ENCODE peak calls at places on chromosomes 1 and 21, in five cellular contexts. N is brain microvascular endothelial cell, Y is lower lobe of right lung, L is AG10803, S is IMR-90. Q is an unnamed sample.

GRCh38 chr1:50750021-50750619 is 209.9 kb downstream of the FAF1 start:
- DNase-seq in L (peak; percentile 46), Y (no peak), N (peak; percentile 49), S (peak; percentile 36), Q (peak; percentile 63)

GRCh38 chr1:27770293-27770830 is 2.7 kb upstream of the STX12 start:
- DNase-seq in S (no peak), L (no peak), Y (no peak), N (no peak), Q (no peak)

GRCh38 chr1:155966750-155967149 is 11.6 kb downstream of the ARHGEF2 start:
- DNase-seq in N (no peak), L (no peak), Y (no peak), S (no peak), Q (no peak)

GRCh38 chr1:222463059-222463730 is 84.7 kb downstream of the HHIPL2 start:
- DNase-seq in Y (no peak), L (no peak), S (no peak), N (no peak), Q (no peak)

GRCh38 chr1:93672069-93672468 is 9.6 kb downstream of the BCAR3 start:
- DNase-seq in Y (peak; percentile 73), N (peak; percentile 85), S (peak; percentile 93), L (peak; percentile 35), Q (peak; percentile 96)

GRCh38 chr1:160428053-160428452 is 27.7 kb downstream of the VANGL2 start:
- DNase-seq in Y (no peak), N (no peak), S (no peak), L (no peak), Q (no peak)

GRCh38 chr1:187630653-187631380 is 802.1 kb downstream of the PLA2G4A start:
- DNase-seq in N (no peak), S (no peak), L (no peak), Y (no peak), Q (no peak)

GRCh38 chr1:169890761-169891538 is 2.7 kb downstream of the SCYL3 start:
- DNase-seq in Y (no peak), L (no peak), S (no peak), N (no peak), Q (no peak)

GRCh38 chr1:153202006-153202405 is 1.2 kb upstream of the LELP1 start:
- DNase-seq in S (no peak), N (no peak), L (no peak), Y (no peak), Q (no peak)

GRCh38 chr21:33374080-33374873 is 28.9 kb upstream of the IFNGR2 start:
- DNase-seq in Y (no peak), S (peak; percentile 58), L (peak; percentile 64), N (peak; percentile 58), Q (peak; percentile 81)

GRCh38 chr1:245341738-245342137 is 187.0 kb downstream of the KIF26B start:
- DNase-seq in N (no peak), L (no peak), S (no peak), Y (no peak), Q (no peak)

GRCh38 chr1:59564192-59564891 is 250.4 kb upstream of the HOOK1 start:
- DNase-seq in S (no peak), L (peak; percentile 85), N (no peak), Y (no peak), Q (peak; percentile 31)

GRCh38 chr1:98723574-98723973 is 62.1 kb downstream of the SNX7 start:
- DNase-seq in Y (no peak), S (no peak), N (no peak), L (no peak), Q (no peak)

GRCh38 chr1:9302745-9303524 is 10.2 kb downstream of the SPSB1 start:
- DNase-seq in Y (no peak), N (peak; percentile 86), S (peak; percentile 97), L (peak; percentile 97), Q (peak; percentile 91)

GRCh38 chr1:246566128-246566807 is at the start of the genes CNST and TFB2M:
- DNase-seq in L (peak; percentile 99), S (peak; percentile 99), N (peak; percentile 99), Y (peak; percentile 99), Q (peak; percentile 99)

GRCh38 chr1:167599839-167600581 is 30.0 kb upstream of the RCSD1 start:
- DNase-seq in L (peak; percentile 54), N (peak; percentile 27), Y (peak; percentile 56), S (peak; percentile 22), Q (peak; percentile 86)

GRCh38 chr21:42097860-42098259 is 26.7 kb downstream of the UMODL1 start:
- DNase-seq in Y (no peak), L (peak; percentile 97), N (peak; percentile 98), S (peak; percentile 99), Q (peak; percentile 95)

GRCh38 chr1:17059391-17060128 is 5.7 kb upstream of the SDHB start:
- DNase-seq in L (peak; percentile 68), N (peak; percentile 57), Y (peak; percentile 81), S (peak; percentile 71), Q (peak; percentile 80)

GRCh38 chr1:54597455-54598030 is 25.8 kb downstream of the FAM151A start:
- DNase-seq in L (no peak), N (no peak), Y (no peak), S (no peak), Q (no peak)

GRCh38 chr1:63935148-63935547 is 161.3 kb downstream of the ROR1 start:
- DNase-seq in S (no peak), L (no peak), Y (no peak), N (no peak), Q (peak; percentile 25)

GRCh38 chr1:106876384-106876783 is 180.1 kb upstream of the PRMT6 start:
- DNase-seq in L (no peak), S (no peak), Y (no peak), N (no peak), Q (no peak)

GRCh38 chr1:226979115-226979516 is 39.0 kb downstream of the COQ8A start:
- DNase-seq in S (no peak), N (no peak), Y (no peak), L (no peak), Q (no peak)

GRCh38 chr1:212566522-212567479 is 41.8 kb upstream of the ATF3 start:
- DNase-seq in N (no peak), S (peak; percentile 90), L (peak; percentile 66), Y (no peak), Q (peak; percentile 57)

GRCh38 chr1:89842547-89843278 is 21.9 kb downstream of the LRRC8D start:
- DNase-seq in S (peak; percentile 57), N (peak; percentile 34), Y (no peak), L (peak; percentile 26), Q (peak; percentile 54)

GRCh38 chr1:223331301-223331700 is 32.7 kb downstream of the SUSD4 start:
- DNase-seq in Y (no peak), L (no peak), N (no peak), S (no peak), Q (no peak)

GRCh38 chr1:36696261-36696940 is 213.7 kb upstream of the CSF3R start:
- DNase-seq in N (no peak), L (no peak), Y (no peak), S (no peak), Q (no peak)

GRCh38 chr21:41008971-41009370 is 159.0 kb upstream of the BACE2 start:
- DNase-seq in N (no peak), Y (no peak), L (no peak), S (no peak), Q (no peak)

GRCh38 chr1:224168859-224169380 is 14.1 kb upstream of the DEGS1 start:
- DNase-seq in S (peak; percentile 91), Y (no peak), L (peak; percentile 81), N (peak; percentile 91), Q (peak; percentile 89)

GRCh38 chr21:42565206-42565810 is 51.7 kb downstream of the SLC37A1 start:
- DNase-seq in L (no peak), S (no peak), N (no peak), Y (peak; percentile 41), Q (no peak)

GRCh38 chr1:12384836-12385456 is 155.1 kb downstream of the VPS13D start:
- DNase-seq in N (no peak), L (no peak), Y (no peak), S (no peak), Q (no peak)

GRCh38 chr1:205348559-205349477 is 7.9 kb downstream of the KLHDC8A start:
- DNase-seq in S (no peak), N (no peak), L (no peak), Y (no peak), Q (no peak)

GRCh38 chr1:113124366-113124765 is 51.4 kb downstream of the LRIG2 start:
- DNase-seq in N (no peak), L (no peak), Y (no peak), S (no peak), Q (no peak)

GRCh38 chr1:60825593-60825992 is 256.8 kb upstream of the NFIA start:
- DNase-seq in N (no peak), L (no peak), S (no peak), Y (no peak), Q (no peak)

GRCh38 chr1:157156058-157156541 is 17.9 kb upstream of the ETV3 start:
- DNase-seq in S (peak; percentile 54), N (peak; percentile 53), L (peak; percentile 63), Y (peak; percentile 83), Q (peak; percentile 67)

GRCh38 chr1:208431721-208432120 is 187.5 kb upstream of the PLXNA2 start:
- DNase-seq in L (peak; percentile 75), Y (no peak), S (peak; percentile 53), N (no peak), Q (no peak)

GRCh38 chr1:7235871-7236472 is 450.7 kb downstream of the CAMTA1 start:
- DNase-seq in N (no peak), S (no peak), L (no peak), Y (no peak), Q (no peak)

GRCh38 chr1:40382110-40382464 is 8.6 kb downstream of the SMAP2 start:
- DNase-seq in S (no peak), L (no peak), Y (no peak), N (no peak), Q (no peak)
- H3K4me3 ChIP-seq in S (no peak overlapping the region), L (no peak overlapping the region), Y (peak overlapping the region; percentile 9), N (no peak overlapping the region), Q (no peak overlapping the region)

GRCh38 chr21:45820171-45821091 is 161.1 kb upstream of the COL6A1 start:
- DNase-seq in L (peak; percentile 83), Y (peak; percentile 79), S (peak; percentile 91), N (peak; percentile 81), Q (peak; percentile 94)
- TF ChIP-seq CTCF in L (peak; percentile 87), Y (peak; percentile 76), S (peak; percentile 98), N (peak; percentile 90), Q (peak; percentile 89)

GRCh38 chr1:45953934-45954333 is 150.5 kb downstream of the MAST2 start:
- DNase-seq in L (peak; percentile 81), Y (no peak), S (peak; percentile 45), N (no peak), Q (no peak)
- H3K4me3 ChIP-seq in L (peak overlapping the region; percentile 29), Y (no peak overlapping the region), S (no peak overlapping the region), N (no peak overlapping the region), Q (no peak overlapping the region)

DNA sequence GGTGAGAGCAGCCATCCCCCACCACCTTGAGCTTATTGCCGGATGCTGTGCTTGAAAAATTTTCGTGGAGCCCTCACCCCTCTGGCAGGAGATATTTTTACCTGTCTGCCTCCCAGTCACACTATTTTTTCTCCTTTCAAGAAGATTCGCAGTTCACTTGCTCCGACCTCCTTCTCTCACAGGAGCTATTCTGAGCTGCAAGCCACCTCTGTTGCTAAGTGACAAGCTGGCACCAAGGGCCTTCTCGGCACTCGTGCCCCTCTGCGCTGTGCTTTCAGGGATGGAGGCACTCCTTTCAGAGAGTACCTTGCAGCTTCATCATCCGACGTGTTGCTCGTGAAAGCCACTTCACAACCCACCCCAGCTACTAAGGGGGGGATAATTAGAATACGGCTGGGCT is 11.5 kb downstream of the SLC6A17 start:
- DNase-seq in Y (no peak), L (no peak), N (no peak), S (no peak), Q (no peak)
- TF ChIP-seq CTCF in Y (no peak), L (no peak), N (no peak), S (no peak), Q (no peak)

GRCh38 chr1:109564189-109564878 is 15.9 kb downstream of the GNAI3 start:
- DNase-seq in N (no peak), L (no peak), S (no peak), Y (no peak), Q (no peak)
- H3K4me3 ChIP-seq in N (no peak overlapping the region), L (no peak overlapping the region), S (no peak overlapping the region), Y (no peak overlapping the region), Q (no peak overlapping the region)

GRCh38 chr1:88029899-88030298 is 654.2 kb upstream of the PKN2 start:
- DNase-seq in N (no peak), L (no peak), Y (no peak), S (no peak), Q (no peak)
- TF ChIP-seq CTCF in N (no peak), L (no peak), Y (no peak), S (no peak), Q (no peak)